ENCODE peak calls at places on chromosomes 12 and 14, in nine cellular contexts. G is non-pigmented ciliary epithelial cell; T is sigmoid colon; F is HuH-7; X is SW480; Q is upper lobe of right lung; L is activated CD4-positive, alpha-beta T cell treated with anti-CD3 and anti-CD28 coated beads, Interleukin-2, amount 10 ng/mL, durations not matched to agents 7 days and 5 days; V is cardiac fibroblast; H is activated CD8-positive, alpha-beta memory T cell treated with anti-CD3 and anti-CD28 coated beads for 24 hours. N is an unnamed sample.
A peak's percentile ranks its signal among the peaks of the same experiment; 100 is the strongest.

GRCh38 chr12:113642672-113643071 is 171.0 kb upstream of the LHX5 start:
- DNase-seq in G (no peak), T (no peak), F (no peak), X (no peak), Q (no peak), L (no peak), V (no peak), H (no peak), N (no peak)

GRCh38 chr12:13179159-13180074 is 17.1 kb upstream of the EMP1 start:
- DNase-seq in G (no peak), T (peak; percentile 74), F (no peak), X (peak; percentile 91), Q (peak; percentile 77), L (peak; percentile 75), V (peak; percentile 72), H (peak; percentile 77), N (no peak)

GRCh38 chr12:4027412-4027811 is 154.2 kb upstream of the PARP11 start:
- DNase-seq in G (no peak), T (no peak), F (no peak), X (peak; percentile 39), Q (no peak), L (peak; percentile 73), V (no peak), H (peak; percentile 82), N (no peak)

GRCh38 chr14:88998027-88998426 is 173.6 kb downstream of the TTC8 start:
- DNase-seq in G (no peak), T (no peak), F (no peak), X (no peak), Q (no peak), L (no peak), V (no peak), H (no peak), N (no peak)

GRCh38 chr14:25048170-25049126 is 1.5 kb downstream of the STXBP6 start:
- DNase-seq in G (no peak), T (peak; percentile 89), F (no peak), X (no peak), Q (no peak), L (no peak), V (peak; percentile 84), H (no peak), N (no peak)

GRCh38 chr12:67426067-67426466 is 156.9 kb downstream of the CAND1 start:
- DNase-seq in G (peak; percentile 59), T (no peak), F (no peak), X (no peak), Q (no peak), L (no peak), V (peak; percentile 70), H (no peak), N (peak; percentile 15)

GRCh38 chr12:68420225-68421008 is 88.3 kb upstream of the MDM1 start:
- DNase-seq in G (no peak), T (peak; percentile 80), F (no peak), X (no peak), Q (no peak), L (no peak), V (peak; percentile 46), H (no peak), N (no peak)

GRCh38 chr12:3122841-3123678 is 45.9 kb downstream of the TSPAN9 start:
- DNase-seq in G (no peak), T (no peak), F (no peak), X (no peak), Q (no peak), L (no peak), V (peak; percentile 71), H (no peak), N (no peak)

GRCh38 chr12:103928736-103929050 is 1.5 kb upstream of the HSP90B1 start:
- DNase-seq in G (no peak), T (no peak), F (no peak), X (peak; percentile 29), Q (no peak), L (peak; percentile 63), V (no peak), H (peak; percentile 75), N (no peak)

GRCh38 chr12:131755305-131756113 is 44.6 kb downstream of the SFSWAP start:
- DNase-seq in G (no peak), T (no peak), F (peak; percentile 63), X (peak; percentile 92), Q (no peak), L (peak; percentile 56), V (peak; percentile 23), H (no peak), N (peak; percentile 2)

GRCh38 chr14:90691627-90692026 is 124.6 kb downstream of the TTC7B start:
- DNase-seq in G (no peak), T (no peak), F (no peak), X (no peak), Q (no peak), L (no peak), V (peak; percentile 54), H (no peak), N (no peak)

GRCh38 chr12:49091836-49092085 is 2.8 kb downstream of the DHH start:
- DNase-seq in G (no peak), T (no peak), F (no peak), X (no peak), Q (no peak), L (no peak), V (no peak), H (no peak), N (no peak)

GRCh38 chr12:98743362-98743953 is 98.4 kb downstream of the APAF1 start:
- DNase-seq in G (no peak), T (no peak), F (peak; percentile 47), X (no peak), Q (no peak), L (peak; percentile 38), V (peak; percentile 11), H (no peak), N (no peak)

GRCh38 chr12:13211191-13211858 is 14.8 kb downstream of the EMP1 start:
- DNase-seq in G (no peak), T (no peak), F (no peak), X (peak; percentile 88), Q (no peak), L (no peak), V (no peak), H (no peak), N (no peak)

GRCh38 chr14:75709207-75709812 is 48.3 kb downstream of the TTLL5 start:
- DNase-seq in G (peak; percentile 64), T (peak; percentile 84), F (peak; percentile 45), X (peak; percentile 81), Q (peak; percentile 66), L (peak; percentile 79), V (peak; percentile 92), H (peak; percentile 71), N (peak; percentile 41)

N was measured in NCI-H524 treated with DMSO at 0.1 percent for 48 hours.